ENCODE peak calls at places on chromosomes 7 and 10, in six cellular contexts. One of them, this sample, is unnamed.

GRCh38 chr10:4260483-4260882 is 475.5 kb upstream of the KLF6 start:
- DNase-seq in amniotic stem cell: no peak
- DNase-seq in NCI-H460: no peak
- DNase-seq in small intestine: peak; percentile 38
- DNase-seq in OCI-M1: no peak
- DNase-seq in glomerular endothelial cell: no peak
- DNase-seq in this sample: no peak

GRCh38 chr10:50585921-50586739 is 37.6 kb downstream of the SGMS1 start:
- DNase-seq in small intestine: no peak
- DNase-seq in amniotic stem cell: no peak
- DNase-seq in NCI-H460: peak; percentile 96
- DNase-seq in glomerular endothelial cell: no peak
- DNase-seq in OCI-M1: no peak
- DNase-seq in this sample: no peak

GRCh38 chr10:112986791-112987190 is 36.7 kb downstream of the TCF7L2 start:
- DNase-seq in glomerular endothelial cell: no peak
- DNase-seq in NCI-H460: no peak
- DNase-seq in small intestine: no peak
- DNase-seq in amniotic stem cell: no peak
- DNase-seq in OCI-M1: no peak
- DNase-seq in this sample: no peak

GRCh38 chr10:126372359-126372758 is 15.9 kb downstream of the ADAM12 start:
- DNase-seq in NCI-H460: no peak
- DNase-seq in small intestine: peak; percentile 6
- DNase-seq in OCI-M1: no peak
- DNase-seq in amniotic stem cell: no peak
- DNase-seq in glomerular endothelial cell: no peak
- DNase-seq in this sample: no peak

GRCh38 chr7:55288070-55288824 is 76.9 kb upstream of the LANCL2 start:
- DNase-seq in small intestine: no peak
- DNase-seq in OCI-M1: no peak
- DNase-seq in amniotic stem cell: no peak
- DNase-seq in NCI-H460: no peak
- DNase-seq in glomerular endothelial cell: no peak
- DNase-seq in this sample: no peak

GRCh38 chr7:141072548-141073172 is 1.2 kb upstream of the TMEM178B start:
- DNase-seq in amniotic stem cell: peak; percentile 36
- DNase-seq in small intestine: no peak
- DNase-seq in NCI-H460: peak; percentile 69
- DNase-seq in OCI-M1: no peak
- DNase-seq in glomerular endothelial cell: no peak
- DNase-seq in this sample: no peak

GRCh38 chr10:127922675-127923366 is 15.9 kb downstream of the PTPRE start:
- DNase-seq in OCI-M1: no peak
- DNase-seq in glomerular endothelial cell: no peak
- DNase-seq in amniotic stem cell: no peak
- DNase-seq in NCI-H460: no peak
- DNase-seq in small intestine: peak; percentile 24
- DNase-seq in this sample: peak; percentile 4

GRCh38 chr7:92698237-92698841 is 108.1 kb upstream of the FAM133B start:
- DNase-seq in glomerular endothelial cell: peak; percentile 87
- DNase-seq in amniotic stem cell: peak; percentile 49
- DNase-seq in NCI-H460: no peak
- DNase-seq in small intestine: peak; percentile 66
- DNase-seq in OCI-M1: no peak
- DNase-seq in this sample: peak; percentile 38

GRCh38 chr7:131057015-131057518 is 270.6 kb upstream of the MKLN1 start:
- DNase-seq in amniotic stem cell: peak; percentile 26
- DNase-seq in small intestine: peak; percentile 63
- DNase-seq in glomerular endothelial cell: peak; percentile 92
- DNase-seq in NCI-H460: no peak
- DNase-seq in OCI-M1: peak; percentile 85
- DNase-seq in this sample: no peak

GRCh38 chr7:30157217-30157616 is 22.4 kb downstream of the MTURN start:
- DNase-seq in OCI-M1: no peak
- DNase-seq in small intestine: no peak
- DNase-seq in amniotic stem cell: no peak
- DNase-seq in NCI-H460: no peak
- DNase-seq in glomerular endothelial cell: no peak
- DNase-seq in this sample: no peak

This sample was measured in Panc1.